ENCODE peak calls at places on chromosomes 5 and 9, in five cellular contexts. B is GM10248; J is CD4-positive, alpha-beta T cell; A is RWPE1; U is GM12865. N is an unnamed sample.

GRCh38 chr9:91949946-91950664 is at the start of gene ROR2:
- DNase-seq in B (peak; percentile 74), J (peak; percentile 5), U (peak; percentile 48), A (peak; percentile 58), N (peak; percentile 86)

GRCh38 chr5:141680178-141680577 is 1.9 kb downstream of the ARAP3 start:
- DNase-seq in U (no peak), B (no peak), J (no peak), A (no peak), N (no peak)

GRCh38 chr5:115391780-115392179 is 95.3 kb upstream of the CCDC112 start:
- DNase-seq in J (no peak), U (no peak), B (no peak), A (no peak), N (no peak)

GRCh38 chr9:83130541-83130940 is 67.6 kb upstream of the RASEF start:
- DNase-seq in U (no peak), A (peak; percentile 59), J (no peak), B (no peak), N (no peak)

GRCh38 chr9:109315889-109316640 is 4.8 kb downstream of the EPB41L4B start:
- DNase-seq in U (no peak), J (no peak), B (no peak), A (peak; percentile 98), N (no peak)

GRCh38 chr5:96614110-96614691 is 48.0 kb upstream of the CAST start:
- DNase-seq in A (peak; percentile 94), B (peak; percentile 51), U (peak; percentile 67), J (peak; percentile 28), N (peak; percentile 70)

GRCh38 chr9:94908583-94909249 is 182.2 kb downstream of the AOPEP start:
- DNase-seq in J (no peak), U (no peak), B (no peak), A (no peak), N (no peak)

GRCh38 chr9:4640027-4640426 is 22.1 kb upstream of the PLPP6 start:
- DNase-seq in J (peak; percentile 48), U (peak; percentile 23), A (no peak), B (no peak), N (peak; percentile 33)

GRCh38 chr5:160166069-160166972 is 47.1 kb upstream of the PWWP2A start:
- DNase-seq in B (no peak), A (no peak), U (no peak), J (no peak), N (no peak)

GRCh38 chr9:127955294-127956015 is 17.8 kb upstream of the DPM2 start:
- DNase-seq in J (peak; percentile 65), B (peak; percentile 78), A (peak; percentile 94), U (peak; percentile 80), N (peak; percentile 80)

GRCh38 chr5:37015795-37016666 is 139.5 kb downstream of the NIPBL start:
- DNase-seq in U (no peak), J (no peak), A (peak; percentile 2), B (no peak), N (no peak)

GRCh38 chr5:112689510-112689909 is 48.2 kb upstream of the APC start:
- DNase-seq in A (no peak), B (no peak), U (no peak), J (no peak), N (no peak)

GRCh38 chr5:135242496-135243193 is 156.4 kb downstream of the MACROH2A1 start:
- DNase-seq in B (no peak), U (no peak), A (no peak), J (no peak), N (no peak)

GRCh38 chr5:143781993-143782520 is 29.9 kb upstream of the HMHB1 start:
- DNase-seq in B (no peak), J (no peak), U (no peak), A (no peak), N (no peak)

GRCh38 chr9:131951905-131952304 is 127.8 kb downstream of the MED27 start:
- DNase-seq in B (no peak), A (no peak), J (no peak), U (no peak), N (no peak)

GRCh38 chr9:82130331-82131042 is 141.9 kb downstream of the SPATA31D1 start:
- DNase-seq in U (no peak), B (no peak), A (no peak), J (no peak), N (no peak)

GRCh38 chr9:89887286-89887685 is 282.5 kb downstream of the GADD45G start:
- DNase-seq in U (no peak), A (no peak), J (no peak), B (no peak), N (no peak)

GRCh38 chr5:36357391-36357790 is 55.7 kb upstream of the RANBP3L start:
- DNase-seq in J (no peak), A (no peak), U (no peak), B (no peak), N (no peak)

GRCh38 chr9:108665856-108666784 is 189.7 kb downstream of the ACTL7B start:
- DNase-seq in J (no peak), A (no peak), U (no peak), B (no peak), N (no peak)

GRCh38 chr9:16704489-16705111 is 165.9 kb downstream of the BNC2 start:
- DNase-seq in A (no peak), U (no peak), B (no peak), J (no peak), N (no peak)

GRCh38 chr9:119963258-119963797 is 594.1 kb upstream of the BRINP1 start:
- DNase-seq in A (no peak), U (no peak), J (no peak), B (no peak), N (no peak)

GRCh38 chr5:59656351-59657254 is 236.9 kb downstream of the PDE4D start:
- DNase-seq in A (no peak), B (no peak), U (peak; percentile 21), J (no peak), N (no peak)

GRCh38 chr5:40240111-40240510 is 439.6 kb upstream of the PTGER4 start:
- DNase-seq in U (no peak), A (no peak), J (no peak), B (no peak), N (no peak)

GRCh38 chr5:156647034-156647451 is 203.1 kb upstream of the PPP1R2B start:
- DNase-seq in J (no peak), U (no peak), A (no peak), B (no peak), N (no peak)

GRCh38 chr5:14776640-14777039 is 94.9 kb downstream of the ANKH start:
- DNase-seq in B (no peak), A (no peak), J (no peak), U (no peak), N (no peak)

GRCh38 chr5:172504736-172505402 is 50.5 kb upstream of the SH3PXD2B start:
- DNase-seq in A (no peak), B (no peak), U (no peak), J (no peak), N (no peak)

GRCh38 chr5:53333160-53333559 is 147.3 kb upstream of the FST start:
- DNase-seq in B (no peak), A (peak; percentile 62), J (no peak), U (no peak), N (no peak)

GRCh38 chr5:52725781-52726180 is 61.9 kb upstream of the ITGA1 start:
- DNase-seq in U (no peak), A (no peak), J (no peak), B (no peak), N (no peak)

GRCh38 chr5:63495225-63495624 is 467.0 kb downstream of the HTR1A start:
- DNase-seq in U (no peak), A (no peak), J (no peak), B (no peak), N (no peak)

DNA sequence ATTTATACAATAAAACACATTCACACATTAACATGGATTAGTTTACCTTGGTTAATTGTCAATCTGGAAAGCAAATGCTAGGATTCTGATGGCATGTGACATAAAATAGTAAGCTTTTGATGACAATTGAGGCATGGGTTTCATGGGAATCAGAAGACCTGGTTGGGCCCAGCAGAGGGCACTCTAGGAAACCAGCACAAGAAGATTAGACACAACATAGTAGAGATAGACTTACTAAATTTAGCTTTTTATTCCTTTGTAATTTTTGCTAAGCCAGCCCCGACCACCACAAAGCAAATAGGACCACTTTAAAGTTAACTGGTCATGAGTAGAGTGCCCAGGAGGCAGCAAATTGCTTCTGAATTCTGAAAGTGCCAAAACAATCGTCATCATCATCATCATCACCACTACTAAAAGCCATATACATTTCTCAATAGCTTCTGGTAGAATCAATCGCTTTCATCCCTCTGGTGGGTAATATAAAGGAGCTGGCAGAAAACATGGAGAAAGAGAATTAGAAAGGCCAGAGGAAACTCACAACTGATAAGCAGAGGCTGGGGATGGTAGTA is 163.2 kb downstream of the ARRDC3 start:
- DNase-seq in J (no peak), U (peak; percentile 64), A (no peak), B (peak; percentile 32), N (peak; percentile 28)
- TF ChIP-seq CTCF in J (peak; percentile 42), U (peak; percentile 44), A (no peak), B (peak; percentile 25), N (peak; percentile 36)

DNA sequence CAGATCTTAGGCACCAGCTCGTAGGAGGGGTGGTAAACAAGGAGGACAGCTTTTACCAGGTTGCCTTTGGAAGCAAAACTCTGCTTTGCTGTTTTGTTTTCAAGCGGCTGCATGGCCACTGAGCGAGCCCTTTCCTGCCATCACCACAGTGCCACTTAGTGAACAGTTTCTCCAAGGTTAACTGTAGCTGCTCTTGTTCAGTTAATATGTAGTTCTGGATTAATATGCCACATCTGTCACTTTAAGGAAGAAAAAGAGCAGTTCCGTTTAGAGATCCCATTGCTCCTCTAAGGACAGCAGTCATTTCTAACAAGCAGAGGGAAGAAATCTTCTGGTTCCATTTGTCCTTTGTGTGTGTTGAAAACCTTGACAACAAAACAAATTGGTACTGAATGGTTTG is 10.4 kb upstream of the ABL1 start:
- DNase-seq in B (no peak), A (no peak), J (no peak), U (no peak), N (no peak)
- TF ChIP-seq CTCF in B (no peak), A (no peak), J (no peak), U (no peak), N (no peak)

GRCh38 chr5:114249838-114250237 is 112.0 kb upstream of the KCNN2 start:
- DNase-seq in A (no peak), J (no peak), U (no peak), B (no peak), N (no peak)
- TF ChIP-seq CTCF in A (no peak), J (no peak), U (no peak), B (no peak), N (no peak)

GRCh38 chr9:32705059-32705458 is 69.6 kb upstream of the TAF1L start:
- DNase-seq in A (peak; percentile 65), U (no peak), B (no peak), J (no peak), N (no peak)

GRCh38 chr9:32704343-32704742 is 68.9 kb upstream of the TAF1L start:
- DNase-seq in U (no peak), J (no peak), A (no peak), B (no peak), N (no peak)

GRCh38 chr9:32706004-32706749 is 70.7 kb upstream of the TAF1L start:
- DNase-seq in A (no peak), U (no peak), B (no peak), J (no peak), N (no peak)

GRCh38 chr9:32701321-32702022 is 66.0 kb upstream of the TAF1L start:
- DNase-seq in B (no peak), J (no peak), U (no peak), A (no peak), N (no peak)

DNA sequence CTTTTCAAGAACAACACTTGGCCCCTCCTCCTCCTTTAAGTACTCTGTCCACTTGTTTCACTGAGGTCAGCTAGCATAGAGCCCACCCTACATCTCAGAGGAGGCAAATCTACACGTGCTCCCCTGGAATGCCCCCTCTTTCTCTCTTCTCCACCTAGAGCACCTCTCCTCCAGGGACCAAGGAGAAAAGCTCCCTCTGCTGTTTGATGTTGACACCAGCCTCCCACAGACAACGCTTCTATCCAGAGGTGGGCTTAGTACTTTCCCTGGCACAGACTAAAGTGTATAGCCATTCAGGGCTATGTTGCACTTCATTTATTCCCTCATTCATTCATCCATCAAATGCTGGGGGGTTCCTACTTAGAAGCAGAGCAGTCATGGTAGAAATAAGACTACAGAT is 68.2 kb upstream of the TAF1L start:
- DNase-seq in B (no peak), J (no peak), A (no peak), U (peak; percentile 11), N (no peak)
- TF ChIP-seq CTCF in B (peak; percentile 9), J (no peak), A (no peak), U (peak; percentile 7), N (no peak)